ENCODE peak calls at places on chromosome 21, in four cellular contexts. G, B, R and L are unnamed samples.

GRCh38 chr21:46662765-46663500 is 27.5 kb downstream of the PRMT2 start:
- DNase-seq in B (no peak), R (no peak), G (no peak), L (no peak)

GRCh38 chr21:23853796-23854379 is 1753.4 kb downstream of the MRPL39 start:
- DNase-seq in R (peak; percentile 39), G (no peak), B (no peak), L (no peak)

GRCh38 chr21:32233055-32233546 is 45.7 kb downstream of the MIS18A start:
- DNase-seq in R (no peak), B (no peak), G (no peak), L (no peak)

GRCh38 chr21:46127239-46128105 is 27.9 kb downstream of the FTCD start:
- DNase-seq in B (no peak), G (no peak), R (no peak), L (no peak)

GRCh38 chr21:36707763-36708511 is 9.0 kb downstream of the SIM2 start:
- DNase-seq in R (no peak), G (no peak), B (no peak), L (no peak)

GRCh38 chr21:37765501-37765900 is 150.8 kb downstream of the KCNJ6 start:
- DNase-seq in B (no peak), R (no peak), G (no peak), L (no peak)

GRCh38 chr21:18877932-18878331 is 474.3 kb upstream of the TMPRSS15 start:
- DNase-seq in B (no peak), R (no peak), G (no peak), L (no peak)

GRCh38 chr21:34215911-34216310 is 142.5 kb downstream of the MRPS6 start:
- DNase-seq in R (no peak), B (no peak), G (no peak), L (no peak)

GRCh38 chr21:45464309-45464708 is 59.3 kb downstream of the COL18A1 start:
- DNase-seq in R (no peak), G (no peak), B (no peak), L (no peak)

GRCh38 chr21:36769051-36769867 is 70.3 kb downstream of the SIM2 start:
- DNase-seq in R (no peak), B (no peak), G (no peak), L (no peak)

GRCh38 chr21:46639489-46640386 is 4.3 kb downstream of the PRMT2 start:
- DNase-seq in B (no peak), G (no peak), R (peak; percentile 43), L (no peak)

GRCh38 chr21:34781508-34781907 is 112.7 kb downstream of the CLIC6 start:
- DNase-seq in B (no peak), R (no peak), G (no peak), L (no peak)

GRCh38 chr21:45996311-45997204 is 15.0 kb downstream of the COL6A1 start:
- DNase-seq in B (no peak), R (no peak), G (no peak), L (no peak)

GRCh38 chr21:24514081-24514733 is 1093.1 kb downstream of the MRPL39 start:
- DNase-seq in B (no peak), G (no peak), R (peak; percentile 14), L (no peak)

GRCh38 chr21:18424250-18424649 is 20.7 kb upstream of the TMPRSS15 start:
- DNase-seq in R (no peak), G (no peak), B (no peak), L (no peak)

GRCh38 chr21:36461918-36462486 is 17.9 kb downstream of the CLDN14 start:
- DNase-seq in R (no peak), G (no peak), B (no peak), L (no peak)

GRCh38 chr21:31132574-31133242 is 94.4 kb upstream of the KRTAP19-8 start:
- DNase-seq in R (no peak), G (peak; percentile 52), B (peak; percentile 24), L (no peak)

GRCh38 chr21:38800924-38801744 is 4.6 kb upstream of the ETS2 start:
- DNase-seq in G (no peak), R (no peak), B (no peak), L (no peak)

GRCh38 chr21:46064870-46065214 is 33.1 kb upstream of the COL6A2 start:
- DNase-seq in G (no peak), B (no peak), R (no peak), L (no peak)